ENCODE peak calls at places on chromosomes 13 and 19, in nine cellular contexts. F, D, R, S, V, B, N, P and I are unnamed samples.

GRCh38 chr13:109191422-109191821 is 562.0 kb downstream of the MYO16 start:
- DNase-seq in F (no peak), D (no peak), R (no peak), S (no peak), V (no peak), B (no peak), N (no peak), P (no peak), I (no peak)

GRCh38 chr13:99556867-99557443 is 55.7 kb downstream of the TM9SF2 start:
- DNase-seq in F (no peak), D (no peak), R (no peak), S (no peak), V (no peak), B (no peak), N (no peak), P (no peak), I (no peak)

GRCh38 chr19:39951065-39951650 is 16.7 kb upstream of the FCGBP start:
- DNase-seq in F (no peak), D (no peak), R (no peak), S (no peak), V (no peak), B (no peak), N (no peak), P (no peak), I (no peak)

GRCh38 chr19:4906963-4907362 is 2.3 kb upstream of the UHRF1 start:
- DNase-seq in F (no peak), D (no peak), R (no peak), S (no peak), V (no peak), B (no peak), N (no peak), P (no peak), I (no peak)

GRCh38 chr13:112348642-112349345 is 27.4 kb upstream of the SPACA7 start:
- DNase-seq in F (no peak), D (no peak), R (no peak), S (no peak), V (no peak), B (no peak), N (no peak), P (no peak), I (no peak)

GRCh38 chr13:57748096-57748495 is 116.6 kb downstream of the PCDH17 start:
- DNase-seq in F (no peak), D (no peak), R (no peak), S (no peak), V (no peak), B (no peak), N (no peak), P (no peak), I (no peak)

GRCh38 chr19:51030631-51031030 is 4.2 kb downstream of the KLK12 start:
- DNase-seq in F (no peak), D (no peak), R (no peak), S (no peak), V (no peak), B (no peak), N (no peak), P (no peak), I (no peak)

GRCh38 chr13:42804244-42804868 is 23.0 kb downstream of the FAM216B start:
- DNase-seq in F (no peak), D (no peak), R (no peak), S (no peak), V (no peak), B (no peak), N (no peak), P (no peak), I (no peak)

GRCh38 chr19:45785097-45785496 is 2.8 kb upstream of the DMPK start:
- DNase-seq in F (no peak), D (no peak), R (no peak), S (no peak), V (no peak), B (no peak), N (no peak), P (no peak), I (no peak)

GRCh38 chr19:53057904-53058579 is 13.5 kb downstream of the ERVV-2 start:
- DNase-seq in F (no peak), D (no peak), R (no peak), S (no peak), V (no peak), B (peak), N (no peak), P (no peak), I (no peak)

GRCh38 chr13:31867709-31868108 is 128.4 kb downstream of the RXFP2 start:
- DNase-seq in F (no peak), D (no peak), R (no peak), S (no peak), V (no peak), B (no peak), N (no peak), P (no peak), I (no peak)

GRCh38 chr19:32879741-32880140 is 10.2 kb upstream of the SLC7A9 start:
- DNase-seq in F (no peak), D (no peak), R (no peak), S (no peak), V (no peak), B (no peak), N (no peak), P (no peak), I (no peak)

GRCh38 chr19:40578442-40578908 is 1.8 kb downstream of the SHKBP1 start:
- DNase-seq in F (no peak), D (no peak), R (peak), S (peak), V (no peak), B (no peak), N (no peak), P (peak), I (no peak)

GRCh38 chr19:51724543-51724942 is 752 bp upstream of the HAS1 start:
- DNase-seq in F (no peak), D (no peak), R (no peak), S (peak), V (no peak), B (no peak), N (no peak), P (no peak), I (no peak)

GRCh38 chr13:98300956-98301641 is 124.0 kb upstream of the RNF113B start:
- DNase-seq in F (no peak), D (no peak), R (peak), S (no peak), V (no peak), B (no peak), N (no peak), P (peak), I (peak)